ENCODE peak calls at places on chromosomes 12 and 14, in nine cellular contexts. One of them, this sample, is unnamed.

GRCh38 chr12:125406131-125406530 is 340.9 kb downstream of the AACS start:
- DNase-seq in A549: no peak
- DNase-seq in esophagus squamous epithelium: no peak
- DNase-seq in right cardiac atrium: no peak
- DNase-seq in stomach: no peak
- DNase-seq in ovary: no peak
- DNase-seq in spleen: no peak
- DNase-seq in aorta: no peak
- DNase-seq in lung: no peak
- DNase-seq in this sample: no peak

GRCh38 chr12:120902846-120903381 is 1.2 kb downstream of the SPPL3 start:
- DNase-seq in ovary: no peak
- DNase-seq in lung: no peak
- DNase-seq in A549: no peak
- DNase-seq in spleen: no peak
- DNase-seq in right cardiac atrium: no peak
- DNase-seq in aorta: no peak
- DNase-seq in stomach: no peak
- DNase-seq in esophagus squamous epithelium: no peak
- DNase-seq in this sample: no peak

GRCh38 chr14:29971101-29971500 is 43.5 kb upstream of the PRKD1 start:
- DNase-seq in stomach: no peak
- DNase-seq in lung: no peak
- DNase-seq in ovary: no peak
- DNase-seq in spleen: no peak
- DNase-seq in A549: no peak
- DNase-seq in esophagus squamous epithelium: no peak
- DNase-seq in aorta: no peak
- DNase-seq in right cardiac atrium: no peak
- DNase-seq in this sample: no peak

GRCh38 chr12:52901715-52902541 is 2.9 kb downstream of the KRT8 start:
- DNase-seq in right cardiac atrium: no peak
- DNase-seq in aorta: no peak
- DNase-seq in ovary: no peak
- DNase-seq in stomach: no peak
- DNase-seq in lung: no peak
- DNase-seq in A549: no peak
- DNase-seq in spleen: no peak
- DNase-seq in esophagus squamous epithelium: no peak
- DNase-seq in this sample: no peak

GRCh38 chr12:4046150-4046845 is 173.1 kb upstream of the PARP11 start:
- DNase-seq in aorta: no peak
- DNase-seq in stomach: no peak
- DNase-seq in right cardiac atrium: no peak
- DNase-seq in esophagus squamous epithelium: no peak
- DNase-seq in lung: no peak
- DNase-seq in spleen: no peak
- DNase-seq in ovary: no peak
- DNase-seq in A549: no peak
- DNase-seq in this sample: no peak

GRCh38 chr12:45419317-45419716 is 203.4 kb downstream of the ANO6 start:
- DNase-seq in stomach: no peak
- DNase-seq in lung: no peak
- DNase-seq in right cardiac atrium: no peak
- DNase-seq in esophagus squamous epithelium: no peak
- DNase-seq in A549: no peak
- DNase-seq in aorta: no peak
- DNase-seq in spleen: no peak
- DNase-seq in ovary: no peak
- DNase-seq in this sample: no peak

GRCh38 chr12:2259368-2259767 is 206.6 kb downstream of the CACNA1C start:
- DNase-seq in aorta: no peak
- DNase-seq in right cardiac atrium: no peak
- DNase-seq in esophagus squamous epithelium: no peak
- DNase-seq in ovary: no peak
- DNase-seq in spleen: no peak
- DNase-seq in stomach: no peak
- DNase-seq in lung: no peak
- DNase-seq in A549: no peak
- DNase-seq in this sample: no peak

GRCh38 chr14:72523397-72524157 is 370.3 kb downstream of the DPF3 start:
- DNase-seq in ovary: peak
- DNase-seq in A549: no peak
- DNase-seq in esophagus squamous epithelium: no peak
- DNase-seq in spleen: no peak
- DNase-seq in stomach: no peak
- DNase-seq in right cardiac atrium: no peak
- DNase-seq in aorta: no peak
- DNase-seq in lung: no peak
- DNase-seq in this sample: no peak

GRCh38 chr14:63134801-63135200 is 69.4 kb upstream of the RHOJ start:
- DNase-seq in lung: no peak
- DNase-seq in spleen: no peak
- DNase-seq in right cardiac atrium: no peak
- DNase-seq in esophagus squamous epithelium: no peak
- DNase-seq in ovary: no peak
- DNase-seq in stomach: no peak
- DNase-seq in A549: peak
- DNase-seq in aorta: no peak
- DNase-seq in this sample: no peak

GRCh38 chr14:55899531-55899930 is 218.7 kb upstream of the PELI2 start:
- DNase-seq in ovary: no peak
- DNase-seq in aorta: no peak
- DNase-seq in A549: no peak
- DNase-seq in spleen: no peak
- DNase-seq in right cardiac atrium: no peak
- DNase-seq in stomach: no peak
- DNase-seq in lung: no peak
- DNase-seq in esophagus squamous epithelium: no peak
- DNase-seq in this sample: no peak

GRCh38 chr12:11969437-11970154 is 101.1 kb upstream of the BCL2L14 start:
- DNase-seq in aorta: no peak
- DNase-seq in esophagus squamous epithelium: no peak
- DNase-seq in A549: no peak
- DNase-seq in ovary: no peak
- DNase-seq in stomach: no peak
- DNase-seq in lung: no peak
- DNase-seq in spleen: no peak
- DNase-seq in right cardiac atrium: no peak
- DNase-seq in this sample: no peak

GRCh38 chr12:131454418-131455217 is 256.3 kb upstream of the SFSWAP start:
- DNase-seq in ovary: no peak
- DNase-seq in lung: no peak
- DNase-seq in esophagus squamous epithelium: no peak
- DNase-seq in spleen: peak
- DNase-seq in stomach: peak
- DNase-seq in aorta: no peak
- DNase-seq in right cardiac atrium: peak
- DNase-seq in A549: peak
- DNase-seq in this sample: peak

GRCh38 chr12:3641428-3641883 is 111.5 kb downstream of the CRACR2A start:
- DNase-seq in lung: no peak
- DNase-seq in aorta: no peak
- DNase-seq in A549: peak
- DNase-seq in esophagus squamous epithelium: no peak
- DNase-seq in stomach: no peak
- DNase-seq in spleen: no peak
- DNase-seq in ovary: no peak
- DNase-seq in right cardiac atrium: peak
- DNase-seq in this sample: peak

GRCh38 chr12:31440586-31440985 is 114.6 kb upstream of the SINHCAF start:
- DNase-seq in spleen: no peak
- DNase-seq in lung: no peak
- DNase-seq in ovary: no peak
- DNase-seq in right cardiac atrium: no peak
- DNase-seq in stomach: no peak
- DNase-seq in esophagus squamous epithelium: no peak
- DNase-seq in A549: no peak
- DNase-seq in aorta: no peak
- DNase-seq in this sample: no peak

GRCh38 chr14:59251811-59252771 is 63.6 kb downstream of the DAAM1 start:
- DNase-seq in aorta: no peak
- DNase-seq in spleen: no peak
- DNase-seq in right cardiac atrium: no peak
- DNase-seq in stomach: no peak
- DNase-seq in A549: no peak
- DNase-seq in esophagus squamous epithelium: no peak
- DNase-seq in lung: no peak
- DNase-seq in ovary: no peak
- DNase-seq in this sample: no peak

DNA sequence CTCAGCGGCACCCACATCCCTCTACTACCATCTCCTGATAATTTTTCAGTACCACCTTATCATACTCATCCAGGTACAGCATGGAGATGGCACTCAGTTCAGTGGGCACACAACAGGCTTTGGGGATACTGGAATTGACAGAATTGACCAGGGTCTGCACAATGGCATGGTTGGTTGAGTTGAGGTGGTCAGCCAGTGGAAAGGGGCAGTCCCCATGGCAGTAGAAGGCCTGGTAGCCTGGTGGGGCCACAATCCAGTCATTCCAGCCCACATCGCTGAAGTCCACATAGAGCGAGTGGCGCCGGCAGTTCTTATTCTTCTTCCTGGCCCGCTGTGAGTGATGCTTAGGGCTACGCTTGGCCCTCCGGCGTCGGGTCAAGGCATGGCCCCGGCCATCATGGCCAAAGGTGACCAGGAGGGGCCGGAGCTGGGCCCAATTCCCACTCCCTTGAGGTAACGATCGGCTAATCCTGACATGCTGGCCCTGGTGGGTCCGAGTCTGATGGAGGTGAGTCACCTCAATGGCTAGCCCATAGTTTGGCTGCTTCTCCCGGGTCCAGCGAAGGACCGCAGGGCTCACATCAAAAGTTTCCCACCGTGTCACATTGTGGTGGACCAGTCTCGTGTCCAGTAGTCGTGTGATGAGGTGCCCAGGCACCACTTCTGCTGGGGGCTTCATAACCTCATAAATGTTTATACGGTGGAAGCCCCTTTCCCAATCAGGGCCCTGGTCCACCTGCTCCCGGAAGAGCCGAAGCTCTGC is 6.4 kb downstream of the BMP4 start:
- DNase-seq in spleen: peak
- DNase-seq in stomach: no peak
- DNase-seq in ovary: no peak
- DNase-seq in A549: no peak
- DNase-seq in aorta: no peak
- DNase-seq in right cardiac atrium: no peak
- DNase-seq in lung: no peak
- DNase-seq in esophagus squamous epithelium: no peak
- DNase-seq in this sample: no peak
- H3K4me3 ChIP-seq in spleen: no peak
- H3K4me3 ChIP-seq in stomach: peak
- H3K4me3 ChIP-seq in ovary: no peak
- H3K4me3 ChIP-seq in A549: no peak
- H3K4me3 ChIP-seq in aorta: no peak
- H3K4me3 ChIP-seq in right cardiac atrium: no peak
- H3K4me3 ChIP-seq in lung: no peak
- H3K4me3 ChIP-seq in esophagus squamous epithelium: no peak
- H3K4me3 ChIP-seq in this sample: no peak

GRCh38 chr12:58915634-58916033 is 4.7 kb downstream of the LRIG3 start:
- DNase-seq in stomach: peak
- DNase-seq in ovary: peak
- DNase-seq in A549: no peak
- DNase-seq in esophagus squamous epithelium: no peak
- DNase-seq in right cardiac atrium: no peak
- DNase-seq in lung: no peak
- DNase-seq in aorta: peak
- DNase-seq in spleen: no peak
- DNase-seq in this sample: peak
- H3K4me3 ChIP-seq in stomach: peak
- H3K4me3 ChIP-seq in ovary: peak
- H3K4me3 ChIP-seq in A549: no peak
- H3K4me3 ChIP-seq in esophagus squamous epithelium: no peak
- H3K4me3 ChIP-seq in right cardiac atrium: no peak
- H3K4me3 ChIP-seq in lung: no peak
- H3K4me3 ChIP-seq in aorta: no peak
- H3K4me3 ChIP-seq in spleen: no peak
- H3K4me3 ChIP-seq in this sample: peak

GRCh38 chr12:99453831-99454538 is 193.6 kb upstream of the GARIN6 start:
- DNase-seq in esophagus squamous epithelium: no peak
- DNase-seq in spleen: no peak
- DNase-seq in aorta: no peak
- DNase-seq in stomach: no peak
- DNase-seq in A549: no peak
- DNase-seq in ovary: no peak
- DNase-seq in lung: no peak
- DNase-seq in right cardiac atrium: no peak
- DNase-seq in this sample: no peak
- H3K4me3 ChIP-seq in esophagus squamous epithelium: no peak
- H3K4me3 ChIP-seq in spleen: no peak
- H3K4me3 ChIP-seq in aorta: no peak
- H3K4me3 ChIP-seq in stomach: no peak
- H3K4me3 ChIP-seq in A549: no peak
- H3K4me3 ChIP-seq in ovary: no peak
- H3K4me3 ChIP-seq in lung: no peak
- H3K4me3 ChIP-seq in right cardiac atrium: peak
- H3K4me3 ChIP-seq in this sample: no peak

GRCh38 chr14:21985081-21985480 is 311.5 kb upstream of the OR4E1 start:
- DNase-seq in spleen: no peak
- DNase-seq in aorta: no peak
- DNase-seq in lung: no peak
- DNase-seq in A549: no peak
- DNase-seq in stomach: no peak
- DNase-seq in right cardiac atrium: no peak
- DNase-seq in ovary: no peak
- DNase-seq in esophagus squamous epithelium: no peak
- DNase-seq in this sample: no peak

GRCh38 chr14:21988413-21988812 is 314.8 kb upstream of the OR4E1 start:
- DNase-seq in ovary: no peak
- DNase-seq in A549: no peak
- DNase-seq in lung: no peak
- DNase-seq in aorta: no peak
- DNase-seq in esophagus squamous epithelium: no peak
- DNase-seq in right cardiac atrium: no peak
- DNase-seq in spleen: no peak
- DNase-seq in stomach: no peak
- DNase-seq in this sample: no peak

GRCh38 chr14:21989090-21989489 is 315.5 kb upstream of the OR4E1 start:
- DNase-seq in lung: no peak
- DNase-seq in esophagus squamous epithelium: no peak
- DNase-seq in spleen: no peak
- DNase-seq in stomach: no peak
- DNase-seq in A549: peak
- DNase-seq in right cardiac atrium: no peak
- DNase-seq in aorta: no peak
- DNase-seq in ovary: no peak
- DNase-seq in this sample: no peak

GRCh38 chr14:21990116-21990515 is 316.5 kb upstream of the OR4E1 start:
- DNase-seq in aorta: no peak
- DNase-seq in spleen: no peak
- DNase-seq in ovary: no peak
- DNase-seq in stomach: no peak
- DNase-seq in esophagus squamous epithelium: no peak
- DNase-seq in right cardiac atrium: no peak
- DNase-seq in A549: peak
- DNase-seq in lung: no peak
- DNase-seq in this sample: no peak

DNA sequence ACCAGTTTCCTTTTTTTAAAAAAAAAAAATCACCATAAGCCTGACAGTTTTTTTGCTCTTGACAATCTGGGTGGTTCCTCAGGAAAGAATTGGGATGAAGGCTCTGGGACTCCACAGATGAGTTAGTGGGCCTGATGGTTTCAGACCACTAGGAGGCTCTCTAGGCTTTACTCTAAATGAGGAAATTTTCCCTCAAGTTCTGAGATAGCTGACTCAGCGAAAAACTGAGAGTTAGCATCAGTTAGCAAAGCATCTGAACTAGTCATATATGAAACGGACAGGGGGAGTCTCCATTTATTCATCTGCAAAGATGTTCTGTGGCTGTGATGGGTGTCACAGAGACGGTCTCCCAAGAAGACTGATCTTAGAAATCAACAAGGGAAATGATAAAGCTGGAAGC is 314.3 kb upstream of the OR4E1 start:
- DNase-seq in aorta: no peak
- DNase-seq in A549: peak
- DNase-seq in stomach: no peak
- DNase-seq in spleen: no peak
- DNase-seq in lung: no peak
- DNase-seq in esophagus squamous epithelium: no peak
- DNase-seq in right cardiac atrium: no peak
- DNase-seq in ovary: no peak
- DNase-seq in this sample: no peak
- H3K4me3 ChIP-seq in aorta: no peak
- H3K4me3 ChIP-seq in A549: no peak
- H3K4me3 ChIP-seq in stomach: no peak
- H3K4me3 ChIP-seq in spleen: no peak
- H3K4me3 ChIP-seq in lung: no peak
- H3K4me3 ChIP-seq in esophagus squamous epithelium: no peak
- H3K4me3 ChIP-seq in right cardiac atrium: no peak
- H3K4me3 ChIP-seq in ovary: no peak
- H3K4me3 ChIP-seq in this sample: no peak

This sample was measured in MG63.